ENCODE peak calls at places on chromosome 21, in five cellular contexts. H, B, Y, P and Z are unnamed samples.

GRCh38 chr21:27885296-27885711 is 918.4 kb upstream of the ADAMTS5 start:
- DNase-seq in H (no peak), B (no peak), Y (peak; percentile 62), P (no peak), Z (peak; percentile 28)

GRCh38 chr21:45442276-45442675 is 37.3 kb downstream of the COL18A1 start:
- DNase-seq in H (no peak), B (no peak), Y (peak; percentile 45), P (no peak), Z (no peak)

GRCh38 chr21:45998871-45999580 is 17.5 kb downstream of the COL6A1 start:
- DNase-seq in H (no peak), B (peak; percentile 0), Y (no peak), P (peak; percentile 9), Z (peak; percentile 53)

GRCh38 chr21:42013338-42013737 is 3.2 kb upstream of the ZBTB21 start:
- DNase-seq in H (no peak), B (no peak), Y (no peak), P (no peak), Z (no peak)

GRCh38 chr21:42031241-42031640 is 21.1 kb upstream of the ZBTB21 start:
- DNase-seq in H (no peak), B (no peak), Y (no peak), P (no peak), Z (no peak)

GRCh38 chr21:39849014-39849655 is 18.1 kb upstream of the PCP4 start:
- DNase-seq in H (no peak), B (no peak), Y (no peak), P (no peak), Z (no peak)

GRCh38 chr21:15301014-15301413 is 236.2 kb upstream of the NRIP1 start:
- DNase-seq in H (no peak), B (no peak), Y (no peak), P (no peak), Z (no peak)

GRCh38 chr21:42243026-42243425 is 24.1 kb downstream of the ABCG1 start:
- DNase-seq in H (no peak), B (no peak), Y (no peak), P (no peak), Z (peak; percentile 15)

GRCh38 chr21:16125274-16125673 is 395.5 kb downstream of the USP25 start:
- DNase-seq in H (no peak), B (no peak), Y (no peak), P (no peak), Z (no peak)

GRCh38 chr21:41761211-41762181 is 5.4 kb downstream of the RIPK4 start:
- DNase-seq in H (no peak), B (no peak), Y (peak; percentile 85), P (peak; percentile 54), Z (peak; percentile 75)

GRCh38 chr21:16535100-16535418 is 805.3 kb downstream of the USP25 start:
- DNase-seq in H (peak; percentile 74), B (no peak), Y (no peak), P (peak; percentile 79), Z (peak; percentile 92)

GRCh38 chr21:44697811-44698734 is 1.1 kb downstream of the KRTAP10-12 start:
- DNase-seq in H (peak; percentile 12), B (no peak), Y (no peak), P (no peak), Z (no peak)

GRCh38 chr21:16370176-16370575 is 640.4 kb downstream of the USP25 start:
- DNase-seq in H (peak; percentile 4), B (no peak), Y (no peak), P (no peak), Z (peak; percentile 48)

GRCh38 chr21:38355992-38356781 is 99.4 kb downstream of the KCNJ15 start:
- DNase-seq in H (no peak), B (peak; percentile 12), Y (peak; percentile 94), P (peak; percentile 76), Z (peak; percentile 82)